ENCODE peak calls at places on chromosomes 13 and 19, in four cellular contexts. D is coronary artery, M is heart right ventricle, O is tibial artery. Z is an unnamed sample.

GRCh38 chr13:21458457-21458815 is 667 bp downstream of the ZDHHC20 start:
- DNase-seq in O (no peak), M (peak), D (no peak), Z (no peak)

GRCh38 chr13:45327253-45327954 is 13.6 kb downstream of the TPT1 start:
- DNase-seq in D (no peak), M (no peak), O (no peak), Z (no peak)

GRCh38 chr19:44752816-44753618 is 4.5 kb downstream of the BCL3 start:
- DNase-seq in O (peak), M (peak), D (peak), Z (peak)

GRCh38 chr19:489418-490196 is 6.7 kb upstream of the MADCAM1 start:
- DNase-seq in D (no peak), M (no peak), O (no peak), Z (no peak)

GRCh38 chr13:30355405-30355741 is 48.0 kb upstream of the KATNAL1 start:
- DNase-seq in M (peak), D (no peak), O (no peak), Z (no peak)

GRCh38 chr13:102610296-102610895 is 13.6 kb downstream of the TPP2 start:
- DNase-seq in O (no peak), M (no peak), D (no peak), Z (no peak)

GRCh38 chr19:20287070-20287469 is 120.1 kb downstream of the ZNF486 start:
- DNase-seq in O (no peak), D (no peak), M (no peak), Z (no peak)

GRCh38 chr19:55637534-55637933 is 3.3 kb upstream of the ZNF580 start:
- DNase-seq in O (no peak), M (peak), D (no peak), Z (no peak)

GRCh38 chr19:40673377-40673776 is 17.1 kb downstream of the NUMBL start:
- DNase-seq in D (no peak), M (no peak), O (no peak), Z (no peak)

GRCh38 chr19:51010066-51010795 is 8.8 kb upstream of the KLK8 start:
- DNase-seq in M (no peak), D (no peak), O (no peak), Z (no peak)

DNA sequence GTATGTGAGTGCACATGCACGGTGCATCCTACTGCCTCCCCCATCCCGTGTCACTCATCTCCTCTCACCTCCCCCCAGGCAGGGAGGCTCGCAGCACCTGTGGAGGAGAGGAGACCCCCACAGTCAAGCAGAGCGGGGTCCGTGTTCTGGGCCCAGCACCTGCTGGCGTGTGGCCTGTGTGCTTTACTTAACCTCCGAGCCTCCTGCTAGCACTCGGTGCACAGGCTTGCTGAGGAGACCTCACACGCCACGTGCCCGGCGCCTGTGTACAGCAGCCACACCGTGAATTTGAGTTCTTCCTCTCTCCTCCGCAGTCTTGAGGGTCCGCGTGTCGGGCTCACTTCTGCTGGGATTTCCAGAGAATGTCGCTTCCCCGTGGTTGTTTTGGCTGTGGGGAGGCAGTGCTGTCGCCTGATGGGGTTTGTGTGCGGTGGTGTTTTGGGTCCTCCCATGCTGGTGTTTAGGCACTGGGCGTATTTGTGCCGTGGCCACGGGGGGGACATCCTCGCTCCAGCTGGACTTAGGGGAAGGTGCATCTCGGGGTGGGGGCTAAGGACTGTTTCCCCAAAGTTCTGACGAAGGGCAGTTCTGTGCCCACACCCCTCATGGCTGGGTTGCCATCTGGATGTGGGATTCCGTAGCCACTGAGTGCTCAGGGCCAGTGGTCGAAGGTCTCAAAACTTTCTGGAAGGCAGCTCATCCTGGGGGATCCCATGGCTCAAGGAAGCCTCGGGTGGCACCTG is 34.8 kb upstream of the TMEM255B start:
- DNase-seq in M (no peak), O (no peak), D (no peak), Z (no peak)
- H3K27ac ChIP-seq in M (peak), O (no peak), D (no peak), Z (peak)

GRCh38 chr19:18666304-18666703 is 17.2 kb upstream of the CRTC1 start:
- DNase-seq in O (no peak), M (no peak), D (no peak), Z (no peak)

GRCh38 chr19:18665771-18666202 is 17.7 kb upstream of the CRTC1 start:
- DNase-seq in D (peak), M (no peak), O (peak), Z (no peak)

GRCh38 chr19:18668252-18668631 is 15.2 kb upstream of the CRTC1 start:
- DNase-seq in M (no peak), O (no peak), D (no peak), Z (no peak)

GRCh38 chr19:18667531-18668251 is 15.8 kb upstream of the CRTC1 start:
- DNase-seq in M (no peak), O (peak), D (no peak), Z (no peak)

GRCh38 chr19:18666784-18667183 is 16.7 kb upstream of the CRTC1 start:
- DNase-seq in O (peak), M (no peak), D (no peak), Z (no peak)
- H3K27ac ChIP-seq in O (peak), M (no peak), D (peak), Z (no peak)

GRCh38 chr13:40398060-40398459 is 268.4 kb downstream of the FOXO1 start:
- DNase-seq in M (no peak), D (no peak), O (no peak), Z (no peak)
- H3K27ac ChIP-seq in M (no peak), D (no peak), O (no peak), Z (no peak)

DNA sequence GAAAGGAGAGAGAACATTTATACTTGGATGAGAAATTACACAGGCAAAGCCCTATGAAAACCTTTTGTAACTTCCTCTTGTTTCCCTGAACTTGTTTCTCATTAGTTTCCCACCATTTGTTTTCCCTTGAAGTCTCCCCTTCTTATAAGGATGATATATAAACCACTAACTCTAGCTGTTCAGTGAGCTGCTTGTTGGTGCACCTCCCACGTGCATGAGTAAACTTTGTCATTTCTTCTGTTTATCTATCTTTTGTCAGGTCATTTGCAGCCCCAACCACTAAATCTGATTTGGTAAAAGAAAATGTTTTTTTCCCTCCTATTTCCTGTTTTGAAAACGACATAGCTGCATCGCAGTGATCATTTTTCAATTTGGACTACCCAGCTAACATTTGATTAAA is 919.9 kb downstream of the SLITRK1 start:
- DNase-seq in M (no peak), D (no peak), O (no peak), Z (no peak)
- H3K27ac ChIP-seq in M (no peak), D (no peak), O (no peak), Z (no peak)

GRCh38 chr19:17617807-17618192 is 62.4 kb downstream of the COLGALT1 start:
- DNase-seq in O (no peak), M (no peak), D (no peak), Z (no peak)

GRCh38 chr19:17618281-17618903 is 62.9 kb downstream of the COLGALT1 start:
- DNase-seq in O (no peak), M (no peak), D (no peak), Z (no peak)

GRCh38 chr19:17623224-17623935 is 64.8 kb downstream of the UNC13A start:
- DNase-seq in D (no peak), M (no peak), O (no peak), Z (no peak)

GRCh38 chr19:17618919-17619318 is 63.5 kb downstream of the COLGALT1 start:
- DNase-seq in D (no peak), O (no peak), M (no peak), Z (no peak)

GRCh38 chr19:17620696-17621095 is 65.2 kb downstream of the COLGALT1 start:
- DNase-seq in M (no peak), O (no peak), D (no peak), Z (no peak)
- H3K27ac ChIP-seq in M (no peak), O (no peak), D (no peak), Z (no peak)

GRCh38 chr19:16382775-16383543 is 58.3 kb downstream of the KLF2 start:
- DNase-seq in O (peak), M (peak), D (peak), Z (peak)
- H3K27ac ChIP-seq in O (peak), M (peak), D (peak), Z (peak)